ENCODE peak calls at places on chromosome 16, in four cellular contexts. D is HCT116, F is HepG2, G is GM12878. X is an unnamed sample.
A peak's percentile ranks its signal among the peaks of the same experiment; 100 is the strongest.

GRCh38 chr16:64975821-64976220 is 146.0 kb downstream of the CDH11 start:
- DNase-seq in D (no peak), F (no peak), G (no peak), X (no peak)

GRCh38 chr16:85202631-85203461 is 90.6 kb upstream of the CIBAR2 start:
- DNase-seq in D (no peak), F (no peak), G (no peak), X (no peak)

GRCh38 chr16:74743668-74744299 is 30.8 kb downstream of the FA2H start:
- DNase-seq in D (peak; percentile 97), F (peak; percentile 52), G (no peak), X (peak; percentile 66)

GRCh38 chr16:69417537-69418199 is 6.8 kb upstream of the CYB5B start:
- DNase-seq in D (no peak), F (peak; percentile 58), G (no peak), X (no peak)

GRCh38 chr16:11079657-11080187 is 135.4 kb downstream of the CLEC16A start:
- DNase-seq in D (no peak), F (no peak), G (no peak), X (no peak)

GRCh38 chr16:3596101-3596861 is 15.1 kb downstream of the SLX4 start:
- DNase-seq in D (no peak), F (peak; percentile 94), G (no peak), X (no peak)

GRCh38 chr16:81324808-81325207 is 10.0 kb downstream of the GAN start:
- DNase-seq in D (no peak), F (no peak), G (no peak), X (no peak)

GRCh38 chr16:23317266-23317661 is 15.2 kb downstream of the SCNN1B start:
- DNase-seq in D (no peak), F (no peak), G (no peak), X (peak; percentile 65)

GRCh38 chr16:66388350-66389139 is 22.1 kb downstream of the CDH5 start:
- DNase-seq in D (no peak), F (no peak), G (no peak), X (no peak)

GRCh38 chr16:88570691-88571092 is 489 bp downstream of the ZC3H18 start:
- DNase-seq in D (no peak), F (no peak), G (no peak), X (peak; percentile 47)

GRCh38 chr16:17470871-17471744 is at the start of gene XYLT1:
- DNase-seq in D (no peak), F (no peak), G (no peak), X (no peak)

GRCh38 chr16:72875291-72876036 is 172.5 kb downstream of the ZFHX3 start:
- DNase-seq in D (no peak), F (peak; percentile 35), G (no peak), X (no peak)

GRCh38 chr16:23428351-23428750 is 24.6 kb downstream of the COG7 start:
- DNase-seq in D (no peak), F (no peak), G (no peak), X (no peak)

GRCh38 chr16:65384441-65384840 is 262.6 kb upstream of the CDH11 start:
- DNase-seq in D (no peak), F (no peak), G (no peak), X (no peak)

GRCh38 chr16:30721167-30721566 is 22.2 kb downstream of the SRCAP start:
- DNase-seq in D (no peak), F (no peak), G (no peak), X (no peak)

GRCh38 chr16:23952128-23953041 is 116.6 kb downstream of the PRKCB start:
- DNase-seq in D (no peak), F (no peak), G (no peak), X (no peak)

GRCh38 chr16:87437911-87438610 is 45.9 kb downstream of the MAP1LC3B start:
- DNase-seq in D (no peak), F (no peak), G (no peak), X (no peak)

GRCh38 chr16:87434146-87434667 is 42.1 kb downstream of the MAP1LC3B start:
- DNase-seq in D (no peak), F (no peak), G (no peak), X (no peak)

GRCh38 chr16:87436225-87437172 is 44.4 kb downstream of the MAP1LC3B start:
- DNase-seq in D (no peak), F (no peak), G (no peak), X (no peak)

GRCh38 chr16:87437327-87437726 is 45.2 kb downstream of the MAP1LC3B start:
- DNase-seq in D (no peak), F (no peak), G (no peak), X (no peak)

DNA sequence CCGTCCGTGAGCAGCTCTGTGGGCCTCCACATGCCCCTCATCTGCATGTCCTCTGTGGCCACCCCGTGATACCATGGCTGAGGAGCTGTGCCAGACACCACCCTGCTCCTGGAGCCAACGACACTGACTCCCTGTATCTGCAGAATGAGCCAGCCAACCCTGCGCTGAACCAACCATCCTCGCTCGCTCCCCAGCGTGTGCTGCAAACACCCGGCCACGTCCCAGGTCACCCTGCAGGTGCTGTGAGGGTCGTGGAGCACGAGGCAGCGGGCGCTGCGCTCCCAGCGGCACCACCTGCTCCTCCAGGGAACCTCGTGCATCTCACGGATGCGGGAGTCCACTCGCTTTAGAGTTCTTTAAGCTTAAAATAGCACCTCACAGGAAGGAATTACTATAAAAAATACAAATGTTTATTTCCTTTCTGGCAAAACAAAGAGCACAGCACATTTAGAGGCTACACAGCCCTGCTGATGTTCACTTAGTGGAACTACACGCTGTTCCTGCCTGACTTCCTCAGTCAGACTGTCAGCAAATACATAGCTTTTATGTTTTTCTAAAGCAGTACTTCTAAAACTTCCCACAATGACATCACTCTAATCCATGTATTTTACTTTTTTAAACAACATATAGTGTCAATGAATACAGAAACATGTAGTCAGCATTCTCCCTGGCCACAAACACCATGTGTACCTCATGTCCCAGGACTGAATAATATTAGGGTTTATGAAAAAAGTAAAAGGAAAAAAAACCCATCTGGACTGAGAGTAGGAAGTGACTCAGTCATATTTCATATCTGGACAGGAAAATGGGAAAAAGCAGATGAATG is 43.5 kb downstream of the MAP1LC3B start:
- DNase-seq in D (no peak), F (no peak), G (no peak), X (no peak)
- TF ChIP-seq JUND in D (no peak), F (no peak), G (no peak), X (no peak)

GRCh38 chr16:53378138-53378537 is 56.1 kb upstream of the RBL2 start:
- DNase-seq in D (no peak), F (no peak), G (peak; percentile 5), X (no peak)

GRCh38 chr16:53369921-53370320 is 64.3 kb upstream of the RBL2 start:
- DNase-seq in D (no peak), F (no peak), G (no peak), X (no peak)

GRCh38 chr16:53370827-53371226 is 63.4 kb upstream of the RBL2 start:
- DNase-seq in D (no peak), F (no peak), G (no peak), X (no peak)

GRCh38 chr16:53372942-53373871 is 61.1 kb upstream of the RBL2 start:
- DNase-seq in D (peak; percentile 35), F (no peak), G (no peak), X (peak; percentile 72)
- TF ChIP-seq JUND in D (no peak), F (no peak), G (no peak), X (no peak)

GRCh38 chr16:59202463-59202862 is 468.3 kb upstream of the GOT2 start:
- DNase-seq in D (no peak), F (no peak), G (no peak), X (no peak)
- TF ChIP-seq JUND in D (no peak), F (no peak), G (no peak), X (no peak)

GRCh38 chr16:57751539-57752202 is 16.1 kb downstream of the KATNB1 start:
- DNase-seq in D (no peak), F (no peak), G (no peak), X (no peak)
- TF ChIP-seq JUND in D (no peak), F (no peak), G (no peak), X (no peak)